ENCODE peak calls at places on chromosomes 13 and 19, in eight cellular contexts. One of them, this sample, is unnamed.

GRCh38 chr13:110336108-110336507 is 29.0 kb downstream of the COL4A2 start:
- DNase-seq in tibial artery: no peak
- DNase-seq in PC-9: no peak
- DNase-seq in HCT116: no peak
- DNase-seq in astrocyte: no peak
- DNase-seq in hepatocyte: no peak
- DNase-seq in heart left ventricle: no peak
- DNase-seq in transverse colon: no peak
- DNase-seq in this sample: no peak

GRCh38 chr19:13294812-13295567 is 144.8 kb downstream of the IER2 start:
- DNase-seq in tibial artery: no peak
- DNase-seq in HCT116: no peak
- DNase-seq in PC-9: no peak
- DNase-seq in hepatocyte: no peak
- DNase-seq in transverse colon: no peak
- DNase-seq in heart left ventricle: no peak
- DNase-seq in astrocyte: no peak
- DNase-seq in this sample: no peak

GRCh38 chr13:112895521-112896465 is 73.2 kb upstream of the MCF2L start:
- DNase-seq in tibial artery: no peak
- DNase-seq in astrocyte: no peak
- DNase-seq in PC-9: no peak
- DNase-seq in heart left ventricle: no peak
- DNase-seq in hepatocyte: no peak
- DNase-seq in HCT116: no peak
- DNase-seq in transverse colon: no peak
- DNase-seq in this sample: no peak

GRCh38 chr19:51560339-51560738 is 10.7 kb upstream of the ZNF175 start:
- DNase-seq in hepatocyte: no peak
- DNase-seq in transverse colon: no peak
- DNase-seq in tibial artery: no peak
- DNase-seq in HCT116: no peak
- DNase-seq in heart left ventricle: no peak
- DNase-seq in PC-9: no peak
- DNase-seq in astrocyte: no peak
- DNase-seq in this sample: no peak

GRCh38 chr13:102900193-102900608 is 54.4 kb downstream of the ERCC5 start:
- DNase-seq in hepatocyte: peak; percentile 26
- DNase-seq in PC-9: no peak
- DNase-seq in heart left ventricle: no peak
- DNase-seq in HCT116: no peak
- DNase-seq in astrocyte: no peak
- DNase-seq in transverse colon: no peak
- DNase-seq in tibial artery: no peak
- DNase-seq in this sample: no peak

GRCh38 chr13:92354583-92354982 is 872.0 kb upstream of the GPC6 start:
- DNase-seq in PC-9: no peak
- DNase-seq in tibial artery: no peak
- DNase-seq in heart left ventricle: no peak
- DNase-seq in transverse colon: no peak
- DNase-seq in hepatocyte: no peak
- DNase-seq in HCT116: no peak
- DNase-seq in astrocyte: peak; percentile 58
- DNase-seq in this sample: no peak

GRCh38 chr19:40684280-40684679 is 6.2 kb downstream of the NUMBL start:
- DNase-seq in PC-9: no peak
- DNase-seq in tibial artery: no peak
- DNase-seq in transverse colon: no peak
- DNase-seq in heart left ventricle: no peak
- DNase-seq in HCT116: no peak
- DNase-seq in astrocyte: no peak
- DNase-seq in hepatocyte: no peak
- DNase-seq in this sample: no peak

GRCh38 chr13:113369189-113369588 is 5.3 kb upstream of the GRTP1 start:
- DNase-seq in HCT116: no peak
- DNase-seq in tibial artery: no peak
- DNase-seq in hepatocyte: no peak
- DNase-seq in transverse colon: no peak
- DNase-seq in astrocyte: no peak
- DNase-seq in heart left ventricle: no peak
- DNase-seq in PC-9: no peak
- DNase-seq in this sample: no peak

GRCh38 chr19:2962018-2962670 is 15.2 kb upstream of the TLE6 start:
- DNase-seq in heart left ventricle: no peak
- DNase-seq in tibial artery: peak; percentile 53
- DNase-seq in PC-9: peak; percentile 33
- DNase-seq in hepatocyte: peak; percentile 93
- DNase-seq in transverse colon: peak; percentile 47
- DNase-seq in HCT116: peak; percentile 68
- DNase-seq in astrocyte: peak; percentile 39
- DNase-seq in this sample: peak; percentile 75

GRCh38 chr13:70960841-70961443 is 852.7 kb upstream of the KLHL1 start:
- DNase-seq in heart left ventricle: no peak
- DNase-seq in HCT116: no peak
- DNase-seq in tibial artery: no peak
- DNase-seq in hepatocyte: peak; percentile 64
- DNase-seq in PC-9: peak; percentile 3
- DNase-seq in astrocyte: peak; percentile 3
- DNase-seq in transverse colon: no peak
- DNase-seq in this sample: no peak

GRCh38 chr13:76711515-76712182 is 174.6 kb downstream of the KCTD12 start:
- DNase-seq in hepatocyte: peak; percentile 61
- DNase-seq in HCT116: no peak
- DNase-seq in astrocyte: peak; percentile 92
- DNase-seq in PC-9: no peak
- DNase-seq in transverse colon: peak; percentile 10
- DNase-seq in heart left ventricle: peak; percentile 34
- DNase-seq in tibial artery: peak; percentile 49
- DNase-seq in this sample: peak; percentile 8

GRCh38 chr13:51843529-51843928 is 1.4 kb downstream of the TMEM272 start:
- DNase-seq in hepatocyte: no peak
- DNase-seq in transverse colon: no peak
- DNase-seq in heart left ventricle: no peak
- DNase-seq in astrocyte: no peak
- DNase-seq in PC-9: no peak
- DNase-seq in tibial artery: no peak
- DNase-seq in HCT116: no peak
- DNase-seq in this sample: no peak

GRCh38 chr13:51845574-51846318 is 769 bp upstream of the TMEM272 start:
- DNase-seq in PC-9: no peak
- DNase-seq in tibial artery: no peak
- DNase-seq in HCT116: no peak
- DNase-seq in astrocyte: no peak
- DNase-seq in hepatocyte: no peak
- DNase-seq in transverse colon: no peak
- DNase-seq in heart left ventricle: no peak
- DNase-seq in this sample: no peak

GRCh38 chr13:51846756-51847155 is 1.8 kb upstream of the TMEM272 start:
- DNase-seq in transverse colon: no peak
- DNase-seq in hepatocyte: no peak
- DNase-seq in HCT116: no peak
- DNase-seq in PC-9: no peak
- DNase-seq in astrocyte: no peak
- DNase-seq in heart left ventricle: no peak
- DNase-seq in tibial artery: no peak
- DNase-seq in this sample: no peak

GRCh38 chr13:51841732-51842131 is 3.2 kb downstream of the TMEM272 start:
- DNase-seq in transverse colon: no peak
- DNase-seq in hepatocyte: no peak
- DNase-seq in tibial artery: no peak
- DNase-seq in HCT116: no peak
- DNase-seq in heart left ventricle: no peak
- DNase-seq in PC-9: no peak
- DNase-seq in astrocyte: no peak
- DNase-seq in this sample: no peak

DNA sequence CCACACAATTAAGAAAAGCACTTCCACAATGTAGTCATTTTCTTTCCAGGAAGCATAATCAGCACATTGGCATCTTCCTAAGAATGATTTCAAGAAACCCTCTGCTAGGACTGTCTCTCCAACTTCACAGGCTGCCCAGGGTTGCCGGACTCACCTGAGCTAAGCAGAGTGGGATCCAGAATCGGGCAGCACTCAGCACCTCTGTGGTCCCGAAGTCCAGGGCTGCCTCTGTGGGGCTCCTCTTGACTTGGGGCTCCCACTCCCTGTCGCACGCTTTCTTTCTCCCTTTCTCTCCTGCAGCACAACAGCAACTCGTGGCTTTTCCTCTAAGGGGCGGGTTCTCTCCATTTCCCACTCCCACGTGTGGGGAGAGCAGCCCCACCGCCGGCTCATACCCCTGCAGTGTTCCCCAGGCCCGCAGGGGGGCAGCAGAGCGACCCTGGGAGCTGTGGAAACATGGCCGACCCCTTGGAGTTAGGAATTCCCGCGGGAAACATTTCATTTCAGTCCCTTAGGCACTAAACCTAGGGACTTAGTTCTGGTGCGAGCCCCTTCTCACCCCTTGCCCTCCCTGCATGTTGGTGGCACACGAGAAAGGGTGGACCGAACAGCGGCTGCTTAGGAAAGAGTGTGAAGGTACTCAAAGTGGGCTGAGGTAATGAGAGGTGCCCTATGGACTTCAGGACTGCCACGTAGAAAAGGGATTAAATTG is at the start of gene TMEM272:
- DNase-seq in heart left ventricle: no peak
- DNase-seq in transverse colon: peak; percentile 48
- DNase-seq in tibial artery: no peak
- DNase-seq in PC-9: peak; percentile 42
- DNase-seq in astrocyte: no peak
- DNase-seq in hepatocyte: peak; percentile 76
- DNase-seq in HCT116: peak; percentile 23
- DNase-seq in this sample: peak; percentile 71
- H3K4me3 ChIP-seq in heart left ventricle: no peak within 1 kb of the TSS
- H3K4me3 ChIP-seq in transverse colon: no peak within 1 kb of the TSS
- H3K4me3 ChIP-seq in tibial artery: no peak within 1 kb of the TSS
- H3K4me3 ChIP-seq in PC-9: peak within 1 kb of the TSS; percentile 25
- H3K4me3 ChIP-seq in astrocyte: no peak within 1 kb of the TSS
- H3K4me3 ChIP-seq in hepatocyte: no peak within 1 kb of the TSS
- H3K4me3 ChIP-seq in HCT116: no peak within 1 kb of the TSS
- H3K4me3 ChIP-seq in this sample: no peak within 1 kb of the TSS

GRCh38 chr13:25249001-25249543 is 38.2 kb downstream of the MTMR6 start:
- DNase-seq in HCT116: no peak
- DNase-seq in PC-9: no peak
- DNase-seq in hepatocyte: peak; percentile 43
- DNase-seq in tibial artery: no peak
- DNase-seq in heart left ventricle: no peak
- DNase-seq in astrocyte: peak; percentile 28
- DNase-seq in transverse colon: no peak
- DNase-seq in this sample: no peak

GRCh38 chr13:25253702-25254101 is 33.6 kb downstream of the MTMR6 start:
- DNase-seq in PC-9: peak; percentile 1
- DNase-seq in hepatocyte: no peak
- DNase-seq in astrocyte: peak; percentile 11
- DNase-seq in heart left ventricle: no peak
- DNase-seq in transverse colon: no peak
- DNase-seq in tibial artery: no peak
- DNase-seq in HCT116: no peak
- DNase-seq in this sample: no peak

GRCh38 chr13:25252229-25252628 is 35.1 kb downstream of the MTMR6 start:
- DNase-seq in heart left ventricle: no peak
- DNase-seq in hepatocyte: no peak
- DNase-seq in PC-9: no peak
- DNase-seq in HCT116: no peak
- DNase-seq in transverse colon: no peak
- DNase-seq in astrocyte: no peak
- DNase-seq in tibial artery: no peak
- DNase-seq in this sample: no peak

GRCh38 chr13:25248071-25248470 is 39.2 kb downstream of the MTMR6 start:
- DNase-seq in HCT116: no peak
- DNase-seq in PC-9: no peak
- DNase-seq in transverse colon: no peak
- DNase-seq in heart left ventricle: no peak
- DNase-seq in tibial artery: no peak
- DNase-seq in hepatocyte: no peak
- DNase-seq in astrocyte: no peak
- DNase-seq in this sample: no peak

GRCh38 chr13:25252770-25253169 is 34.5 kb downstream of the MTMR6 start:
- DNase-seq in astrocyte: no peak
- DNase-seq in transverse colon: no peak
- DNase-seq in PC-9: no peak
- DNase-seq in tibial artery: no peak
- DNase-seq in heart left ventricle: no peak
- DNase-seq in HCT116: no peak
- DNase-seq in hepatocyte: no peak
- DNase-seq in this sample: no peak
- H3K36me3 ChIP-seq in astrocyte: peaks cover 25% of the 10 kb centered on the region
- H3K36me3 ChIP-seq in transverse colon: no peaks in the 10 kb centered on the region
- H3K36me3 ChIP-seq in PC-9: no peaks in the 10 kb centered on the region
- H3K36me3 ChIP-seq in tibial artery: peaks cover 70% of the 10 kb centered on the region
- H3K36me3 ChIP-seq in heart left ventricle: peaks cover 96% of the 10 kb centered on the region
- H3K36me3 ChIP-seq in HCT116: peaks cover 10% of the 10 kb centered on the region
- H3K36me3 ChIP-seq in hepatocyte: no peaks in the 10 kb centered on the region
- H3K36me3 ChIP-seq in this sample: no peaks in the 10 kb centered on the region

DNA sequence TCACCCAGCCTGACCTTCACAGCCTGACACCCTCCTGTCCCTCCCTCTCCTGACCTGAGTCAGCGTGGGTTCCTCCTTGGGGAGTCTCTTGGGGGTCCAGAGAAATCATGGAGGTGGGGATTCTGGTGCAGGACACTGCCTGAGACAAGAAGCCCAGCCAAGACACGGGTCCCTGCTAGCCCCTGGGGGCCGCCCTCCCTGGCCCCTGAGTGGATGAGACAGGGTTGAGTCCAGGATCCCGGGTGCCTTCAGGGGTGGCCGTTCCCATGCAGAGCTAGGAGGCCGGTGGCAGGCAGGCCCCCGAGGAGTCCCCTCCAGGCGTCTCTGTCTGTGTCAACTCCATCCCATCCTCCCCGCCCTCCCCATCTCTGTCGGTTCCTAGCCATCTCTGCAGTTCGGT is 1.6 kb downstream of the MAP2K7 start:
- DNase-seq in HCT116: no peak
- DNase-seq in tibial artery: no peak
- DNase-seq in PC-9: no peak
- DNase-seq in heart left ventricle: no peak
- DNase-seq in hepatocyte: no peak
- DNase-seq in transverse colon: peak; percentile 7
- DNase-seq in astrocyte: no peak
- DNase-seq in this sample: no peak
- H3K4me1 ChIP-seq in HCT116: peaks cover 30% of the 10 kb centered on the region
- H3K4me1 ChIP-seq in tibial artery: peaks cover 49% of the 10 kb centered on the region
- H3K4me1 ChIP-seq in PC-9: peaks cover 16% of the 10 kb centered on the region
- H3K4me1 ChIP-seq in heart left ventricle: peaks cover 25% of the 10 kb centered on the region
- H3K4me1 ChIP-seq in hepatocyte: peaks cover 20% of the 10 kb centered on the region
- H3K4me1 ChIP-seq in transverse colon: peaks cover 27% of the 10 kb centered on the region
- H3K4me1 ChIP-seq in astrocyte: peaks cover 21% of the 10 kb centered on the region
- H3K4me1 ChIP-seq in this sample: peaks cover 21% of the 10 kb centered on the region

GRCh38 chr19:9913237-9914000 is 22.9 kb downstream of the OLFM2 start:
- DNase-seq in heart left ventricle: no peak
- DNase-seq in hepatocyte: peak; percentile 67
- DNase-seq in HCT116: no peak
- DNase-seq in PC-9: peak; percentile 22
- DNase-seq in transverse colon: peak; percentile 15
- DNase-seq in astrocyte: no peak
- DNase-seq in tibial artery: no peak
- DNase-seq in this sample: no peak
- H3K4me3 ChIP-seq in heart left ventricle: peak overlapping the region; percentile 45
- H3K4me3 ChIP-seq in hepatocyte: peak overlapping the region; percentile 64
- H3K4me3 ChIP-seq in HCT116: no peak overlapping the region
- H3K4me3 ChIP-seq in PC-9: no peak overlapping the region
- H3K4me3 ChIP-seq in transverse colon: peak overlapping the region; percentile 49
- H3K4me3 ChIP-seq in astrocyte: peak overlapping the region; percentile 46
- H3K4me3 ChIP-seq in tibial artery: peak overlapping the region; percentile 35
- H3K4me3 ChIP-seq in this sample: no peak overlapping the region

GRCh38 chr19:39356073-39356472 is 13.9 kb downstream of the SAMD4B start:
- DNase-seq in heart left ventricle: no peak
- DNase-seq in transverse colon: no peak
- DNase-seq in PC-9: no peak
- DNase-seq in HCT116: no peak
- DNase-seq in hepatocyte: no peak
- DNase-seq in tibial artery: no peak
- DNase-seq in astrocyte: no peak
- DNase-seq in this sample: no peak
- H3K36me3 ChIP-seq in heart left ventricle: peaks cover 94% of the 10 kb centered on the region
- H3K36me3 ChIP-seq in transverse colon: no peaks in the 10 kb centered on the region
- H3K36me3 ChIP-seq in PC-9: peaks cover 31% of the 10 kb centered on the region
- H3K36me3 ChIP-seq in HCT116: peaks cover 42% of the 10 kb centered on the region
- H3K36me3 ChIP-seq in hepatocyte: peaks cover 3% of the 10 kb centered on the region
- H3K36me3 ChIP-seq in tibial artery: peaks cover 85% of the 10 kb centered on the region
- H3K36me3 ChIP-seq in astrocyte: peaks cover 64% of the 10 kb centered on the region
- H3K36me3 ChIP-seq in this sample: peaks cover 5% of the 10 kb centered on the region